ENCODE peak calls at places on chromosomes 4 and X, in six cellular contexts. One of them, this sample, is unnamed.

GRCh38 chr4:98638661-98639060 is 19.8 kb downstream of the TSPAN5 start:
- DNase-seq in thyroid gland: no peak
- DNase-seq in neural crest cell: no peak
- DNase-seq in lower lobe of right lung: no peak
- DNase-seq in type B pancreatic cell: no peak
- DNase-seq in mesothelial cell of epicardium: no peak
- DNase-seq in this sample: no peak

GRCh38 chrX:3124041-3124440 is 82.8 kb downstream of the ARSF start:
- DNase-seq in thyroid gland: no peak
- DNase-seq in neural crest cell: no peak
- DNase-seq in lower lobe of right lung: no peak
- DNase-seq in type B pancreatic cell: no peak
- DNase-seq in mesothelial cell of epicardium: no peak
- DNase-seq in this sample: no peak

GRCh38 chr4:76611611-76612010 is 176.6 kb downstream of the SHROOM3 start:
- DNase-seq in thyroid gland: peak
- DNase-seq in neural crest cell: no peak
- DNase-seq in lower lobe of right lung: no peak
- DNase-seq in type B pancreatic cell: no peak
- DNase-seq in mesothelial cell of epicardium: no peak
- DNase-seq in this sample: no peak

GRCh38 chr4:90069151-90069550 is 58.0 kb upstream of the CCSER1 start:
- DNase-seq in thyroid gland: no peak
- DNase-seq in neural crest cell: no peak
- DNase-seq in lower lobe of right lung: no peak
- DNase-seq in type B pancreatic cell: no peak
- DNase-seq in mesothelial cell of epicardium: no peak
- DNase-seq in this sample: no peak

GRCh38 chrX:13694359-13694758 is 5.4 kb downstream of the RAB9A start:
- DNase-seq in thyroid gland: no peak
- DNase-seq in neural crest cell: no peak
- DNase-seq in lower lobe of right lung: no peak
- DNase-seq in type B pancreatic cell: no peak
- DNase-seq in mesothelial cell of epicardium: no peak
- DNase-seq in this sample: no peak

GRCh38 chrX:130108647-130109428 is 1.5 kb downstream of the ELF4 start:
- DNase-seq in thyroid gland: no peak
- DNase-seq in neural crest cell: no peak
- DNase-seq in lower lobe of right lung: peak
- DNase-seq in type B pancreatic cell: no peak
- DNase-seq in mesothelial cell of epicardium: no peak
- DNase-seq in this sample: no peak

GRCh38 chrX:120647127-120647526 is 17.3 kb upstream of the C1GALT1C1 start:
- DNase-seq in thyroid gland: no peak
- DNase-seq in neural crest cell: no peak
- DNase-seq in lower lobe of right lung: no peak
- DNase-seq in type B pancreatic cell: no peak
- DNase-seq in mesothelial cell of epicardium: no peak
- DNase-seq in this sample: no peak

GRCh38 chr4:24210332-24210902 is 320.6 kb upstream of the PPARGC1A start:
- DNase-seq in thyroid gland: peak
- DNase-seq in neural crest cell: no peak
- DNase-seq in lower lobe of right lung: peak
- DNase-seq in type B pancreatic cell: no peak
- DNase-seq in mesothelial cell of epicardium: no peak
- DNase-seq in this sample: no peak

GRCh38 chr4:17995165-17995564 is 26.4 kb downstream of the LCORL start:
- DNase-seq in thyroid gland: no peak
- DNase-seq in neural crest cell: no peak
- DNase-seq in lower lobe of right lung: no peak
- DNase-seq in type B pancreatic cell: no peak
- DNase-seq in mesothelial cell of epicardium: no peak
- DNase-seq in this sample: no peak

GRCh38 chrX:150207733-150208132 is 155.4 kb upstream of the MAMLD1 start:
- DNase-seq in thyroid gland: no peak
- DNase-seq in neural crest cell: no peak
- DNase-seq in lower lobe of right lung: no peak
- DNase-seq in type B pancreatic cell: no peak
- DNase-seq in mesothelial cell of epicardium: no peak
- DNase-seq in this sample: no peak

GRCh38 chrX:150202641-150203248 is 160.4 kb upstream of the MAMLD1 start:
- DNase-seq in thyroid gland: no peak
- DNase-seq in neural crest cell: no peak
- DNase-seq in lower lobe of right lung: no peak
- DNase-seq in type B pancreatic cell: no peak
- DNase-seq in mesothelial cell of epicardium: no peak
- DNase-seq in this sample: no peak

GRCh38 chrX:150203249-150203647 is 159.9 kb upstream of the MAMLD1 start:
- DNase-seq in thyroid gland: no peak
- DNase-seq in neural crest cell: no peak
- DNase-seq in lower lobe of right lung: no peak
- DNase-seq in type B pancreatic cell: no peak
- DNase-seq in mesothelial cell of epicardium: no peak
- DNase-seq in this sample: no peak

GRCh38 chrX:150201841-150202240 is 161.3 kb upstream of the MAMLD1 start:
- DNase-seq in thyroid gland: no peak
- DNase-seq in neural crest cell: no peak
- DNase-seq in lower lobe of right lung: no peak
- DNase-seq in type B pancreatic cell: no peak
- DNase-seq in mesothelial cell of epicardium: no peak
- DNase-seq in this sample: no peak

GRCh38 chrX:150205011-150205410 is 158.1 kb upstream of the MAMLD1 start:
- DNase-seq in thyroid gland: no peak
- DNase-seq in neural crest cell: no peak
- DNase-seq in lower lobe of right lung: no peak
- DNase-seq in type B pancreatic cell: no peak
- DNase-seq in mesothelial cell of epicardium: no peak
- DNase-seq in this sample: no peak
- TF ChIP-seq CTCF in thyroid gland: no peak
- TF ChIP-seq CTCF in neural crest cell: no peak
- TF ChIP-seq CTCF in lower lobe of right lung: no peak
- TF ChIP-seq CTCF in type B pancreatic cell: no peak
- TF ChIP-seq CTCF in mesothelial cell of epicardium: no peak
- TF ChIP-seq CTCF in this sample: no peak

GRCh38 chr4:180953572-180953971 is 1289.6 kb upstream of the TENM3 start:
- DNase-seq in thyroid gland: no peak
- DNase-seq in neural crest cell: no peak
- DNase-seq in lower lobe of right lung: no peak
- DNase-seq in type B pancreatic cell: no peak
- DNase-seq in mesothelial cell of epicardium: no peak
- DNase-seq in this sample: peak
- TF ChIP-seq CTCF in thyroid gland: no peak
- TF ChIP-seq CTCF in neural crest cell: peak
- TF ChIP-seq CTCF in lower lobe of right lung: no peak
- TF ChIP-seq CTCF in type B pancreatic cell: no peak
- TF ChIP-seq CTCF in mesothelial cell of epicardium: no peak
- TF ChIP-seq CTCF in this sample: no peak

GRCh38 chr4:144720491-144720890 is 74.5 kb downstream of the HHIP start:
- DNase-seq in thyroid gland: no peak
- DNase-seq in neural crest cell: no peak
- DNase-seq in lower lobe of right lung: no peak
- DNase-seq in type B pancreatic cell: no peak
- DNase-seq in mesothelial cell of epicardium: no peak
- DNase-seq in this sample: no peak
- TF ChIP-seq CTCF in thyroid gland: no peak
- TF ChIP-seq CTCF in neural crest cell: no peak
- TF ChIP-seq CTCF in lower lobe of right lung: no peak
- TF ChIP-seq CTCF in type B pancreatic cell: no peak
- TF ChIP-seq CTCF in mesothelial cell of epicardium: no peak
- TF ChIP-seq CTCF in this sample: no peak

GRCh38 chr4:53592686-53593641 is 1.7 kb upstream of the LNX1 start:
- DNase-seq in thyroid gland: peak
- DNase-seq in neural crest cell: no peak
- DNase-seq in lower lobe of right lung: peak
- DNase-seq in type B pancreatic cell: no peak
- DNase-seq in mesothelial cell of epicardium: no peak
- DNase-seq in this sample: peak

GRCh38 chr4:53593765-53594164 is 2.5 kb upstream of the LNX1 start:
- DNase-seq in thyroid gland: no peak
- DNase-seq in neural crest cell: no peak
- DNase-seq in lower lobe of right lung: no peak
- DNase-seq in type B pancreatic cell: no peak
- DNase-seq in mesothelial cell of epicardium: no peak
- DNase-seq in this sample: no peak

GRCh38 chr4:53589511-53589910 is 1.8 kb downstream of the LNX1 start:
- DNase-seq in thyroid gland: no peak
- DNase-seq in neural crest cell: no peak
- DNase-seq in lower lobe of right lung: no peak
- DNase-seq in type B pancreatic cell: no peak
- DNase-seq in mesothelial cell of epicardium: no peak
- DNase-seq in this sample: no peak

GRCh38 chr4:53592128-53592527 is 842 bp upstream of the LNX1 start:
- DNase-seq in thyroid gland: no peak
- DNase-seq in neural crest cell: no peak
- DNase-seq in lower lobe of right lung: no peak
- DNase-seq in type B pancreatic cell: no peak
- DNase-seq in mesothelial cell of epicardium: no peak
- DNase-seq in this sample: peak

GRCh38 chr4:53591372-53591892 is at the start of gene LNX1:
- DNase-seq in thyroid gland: peak
- DNase-seq in neural crest cell: no peak
- DNase-seq in lower lobe of right lung: peak
- DNase-seq in type B pancreatic cell: peak
- DNase-seq in mesothelial cell of epicardium: peak
- DNase-seq in this sample: peak
- TF ChIP-seq CTCF in thyroid gland: no peak
- TF ChIP-seq CTCF in neural crest cell: no peak
- TF ChIP-seq CTCF in lower lobe of right lung: no peak
- TF ChIP-seq CTCF in type B pancreatic cell: no peak
- TF ChIP-seq CTCF in mesothelial cell of epicardium: no peak
- TF ChIP-seq CTCF in this sample: no peak

GRCh38 chr4:42656986-42657792 is at the start of gene ATP8A1:
- DNase-seq in thyroid gland: peak
- DNase-seq in neural crest cell: peak
- DNase-seq in lower lobe of right lung: peak
- DNase-seq in type B pancreatic cell: peak
- DNase-seq in mesothelial cell of epicardium: peak
- DNase-seq in this sample: peak
- TF ChIP-seq CTCF in thyroid gland: no peak
- TF ChIP-seq CTCF in neural crest cell: peak
- TF ChIP-seq CTCF in lower lobe of right lung: no peak
- TF ChIP-seq CTCF in type B pancreatic cell: peak
- TF ChIP-seq CTCF in mesothelial cell of epicardium: no peak
- TF ChIP-seq CTCF in this sample: no peak